ENCODE peak calls at places on chromosomes 3 and 15, in six cellular contexts. J, P, C, B, Z and M are unnamed samples.

GRCh38 chr15:86355798-86356197 is 276.1 kb downstream of the AGBL1 start:
- DNase-seq in Z (no peak), J (no peak), P (no peak), B (no peak), C (no peak), M (no peak)

GRCh38 chr3:42101048-42101447 is 9.9 kb downstream of the TRAK1 start:
- DNase-seq in Z (peak; percentile 55), B (no peak), C (peak; percentile 24), J (no peak), P (no peak), M (no peak)

GRCh38 chr3:134711284-134711683 is 60.5 kb upstream of the KY start:
- DNase-seq in Z (no peak), C (peak; percentile 15), J (no peak), P (no peak), B (no peak), M (no peak)

GRCh38 chr3:120418866-120419490 is 31.8 kb downstream of the FSTL1 start:
- DNase-seq in C (peak; percentile 79), B (peak; percentile 76), Z (peak; percentile 44), P (peak; percentile 58), J (peak; percentile 72), M (no peak)

GRCh38 chr3:52221563-52222318 is 3.7 kb downstream of the TLR9 start:
- DNase-seq in Z (no peak), P (no peak), C (no peak), J (no peak), B (peak; percentile 64), M (peak; percentile 49)

GRCh38 chr15:90205886-90206285 is 4.8 kb downstream of the SEMA4B start:
- DNase-seq in C (no peak), Z (no peak), P (no peak), J (no peak), B (no peak), M (no peak)

GRCh38 chr3:196398782-196399181 is 33.4 kb downstream of the UBXN7 start:
- DNase-seq in Z (no peak), B (no peak), C (peak; percentile 31), J (no peak), P (no peak), M (no peak)

GRCh38 chr3:123694377-123695147 is 109.7 kb upstream of the HACD2 start:
- DNase-seq in Z (no peak), B (no peak), C (no peak), P (no peak), J (no peak), M (no peak)

GRCh38 chr3:150469031-150469930 is 61.2 kb downstream of the TSC22D2 start:
- DNase-seq in C (peak; percentile 98), P (no peak), Z (peak; percentile 41), J (no peak), B (peak; percentile 71), M (no peak)

GRCh38 chr15:22908830-22909229 is 70.4 kb downstream of the NIPA2 start:
- DNase-seq in Z (no peak), J (no peak), B (peak; percentile 62), P (no peak), C (peak; percentile 36), M (no peak)

GRCh38 chr3:188797045-188797444 is 374.7 kb upstream of the TPRG1 start:
- DNase-seq in J (no peak), B (no peak), P (no peak), Z (no peak), C (no peak), M (no peak)

GRCh38 chr3:116037954-116038911 is 407.1 kb downstream of the LSAMP start:
- DNase-seq in C (no peak), J (no peak), Z (no peak), B (no peak), P (no peak), M (no peak)

GRCh38 chr15:100107606-100108225 is 234.1 kb downstream of the ADAMTS17 start:
- DNase-seq in B (peak; percentile 11), Z (no peak), P (no peak), C (no peak), J (peak; percentile 24), M (no peak)

GRCh38 chr3:174102274-174102673 is 704.7 kb downstream of the NLGN1 start:
- DNase-seq in B (no peak), Z (no peak), C (no peak), P (no peak), J (no peak), M (no peak)

GRCh38 chr15:85024509-85025336 is 43.1 kb downstream of the PDE8A start:
- DNase-seq in J (no peak), C (peak; percentile 77), P (no peak), B (no peak), Z (no peak), M (no peak)

GRCh38 chr3:1195922-1196321 is 103.1 kb downstream of the CNTN6 start:
- DNase-seq in B (no peak), C (no peak), P (no peak), J (no peak), Z (no peak), M (no peak)

GRCh38 chr15:25183581-25184330 is 229.0 kb downstream of the SNRPN start:
- DNase-seq in P (no peak), C (no peak), Z (peak; percentile 21), B (peak; percentile 27), J (peak; percentile 28), M (no peak)

GRCh38 chr3:149879872-149880271 is 66.9 kb downstream of the RNF13 start:
- DNase-seq in J (peak; percentile 62), C (peak; percentile 74), Z (peak; percentile 47), B (peak; percentile 68), P (peak; percentile 44), M (no peak)

GRCh38 chr3:13452490-13453335 is 27.4 kb upstream of the HDAC11 start:
- DNase-seq in P (peak; percentile 59), J (no peak), Z (no peak), B (peak; percentile 66), C (peak; percentile 79), M (peak; percentile 19)

GRCh38 chr3:181711325-181712135 is at the start of gene SOX2:
- DNase-seq in Z (peak; percentile 63), P (peak; percentile 98), B (no peak), J (peak; percentile 89), C (peak; percentile 69), M (no peak)

GRCh38 chr3:194993896-194994295 is 277.1 kb downstream of the XXYLT1 start:
- DNase-seq in Z (no peak), J (no peak), P (no peak), B (peak; percentile 40), C (no peak), M (no peak)

GRCh38 chr15:70258369-70259029 is 160.8 kb upstream of the TLE3 start:
- DNase-seq in B (peak; percentile 87), P (no peak), C (no peak), Z (peak; percentile 56), J (no peak), M (peak; percentile 32)

GRCh38 chr3:11390411-11391171 is 118.4 kb downstream of the ATG7 start:
- DNase-seq in P (no peak), C (no peak), B (no peak), Z (no peak), J (no peak), M (no peak)

GRCh38 chr3:46848271-46849097 is 14.8 kb downstream of the MYL3 start:
- DNase-seq in J (no peak), Z (peak; percentile 30), P (no peak), C (peak; percentile 28), B (peak; percentile 44), M (no peak)

GRCh38 chr3:178805746-178806145 is 265.9 kb downstream of the ZMAT3 start:
- DNase-seq in Z (no peak), J (no peak), B (no peak), C (no peak), P (no peak), M (no peak)

DNA sequence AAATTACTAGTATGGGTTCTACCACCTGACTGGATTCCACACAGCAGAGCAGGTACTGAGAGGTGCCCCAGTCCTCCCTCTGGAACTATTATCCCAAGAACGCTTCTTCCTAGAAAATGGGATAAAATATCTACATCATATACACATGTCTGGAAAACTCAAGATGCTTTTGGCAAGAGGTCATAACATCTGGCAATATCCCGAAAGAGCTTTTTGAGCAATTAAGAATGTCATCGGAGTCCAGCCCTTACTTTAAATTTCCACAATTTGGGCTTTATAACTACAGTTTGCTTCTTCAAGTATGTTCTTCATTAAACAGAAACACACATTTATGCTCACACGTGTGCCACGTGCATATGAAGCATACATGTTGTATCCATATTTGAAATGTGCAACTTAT is 365.9 kb upstream of the THBS1 start:
- DNase-seq in B (no peak), P (no peak), J (no peak), Z (no peak), C (no peak), M (no peak)
- H3K27ac ChIP-seq in B (no peak overlapping the region), P (no peak overlapping the region), J (no peak overlapping the region), Z (no peak overlapping the region), C (no peak overlapping the region), M (no peak overlapping the region)

GRCh38 chr15:48644498-48644826 is 1.0 kb downstream of the FBN1 start:
- DNase-seq in J (peak; percentile 67), C (peak; percentile 24), B (no peak), P (no peak), Z (no peak), M (no peak)
- H3K4me3 ChIP-seq in J (peak overlapping the region; percentile 87), C (peak overlapping the region; percentile 69), B (peak overlapping the region; percentile 64), P (peak overlapping the region; percentile 75), Z (peak overlapping the region; percentile 57), M (no peak overlapping the region)

GRCh38 chr3:165749817-165750216 is 87.4 kb downstream of the BCHE start:
- DNase-seq in B (no peak), J (no peak), Z (no peak), C (peak; percentile 9), P (no peak), M (no peak)

GRCh38 chr3:165749241-165749640 is 88.0 kb downstream of the BCHE start:
- DNase-seq in J (no peak), B (no peak), C (no peak), Z (no peak), P (no peak), M (no peak)

GRCh38 chr3:165746874-165747273 is 90.3 kb downstream of the BCHE start:
- DNase-seq in B (no peak), C (no peak), Z (no peak), P (no peak), J (no peak), M (no peak)

GRCh38 chr3:165751654-165752053 is 85.6 kb downstream of the BCHE start:
- DNase-seq in P (no peak), J (no peak), B (no peak), Z (no peak), C (no peak), M (no peak)

GRCh38 chr3:165748094-165748493 is 89.1 kb downstream of the BCHE start:
- DNase-seq in J (no peak), C (no peak), P (no peak), B (no peak), Z (no peak), M (no peak)
- H3K27ac ChIP-seq in J (no peak overlapping the region), C (no peak overlapping the region), P (no peak overlapping the region), B (no peak overlapping the region), Z (no peak overlapping the region), M (no peak overlapping the region)

DNA sequence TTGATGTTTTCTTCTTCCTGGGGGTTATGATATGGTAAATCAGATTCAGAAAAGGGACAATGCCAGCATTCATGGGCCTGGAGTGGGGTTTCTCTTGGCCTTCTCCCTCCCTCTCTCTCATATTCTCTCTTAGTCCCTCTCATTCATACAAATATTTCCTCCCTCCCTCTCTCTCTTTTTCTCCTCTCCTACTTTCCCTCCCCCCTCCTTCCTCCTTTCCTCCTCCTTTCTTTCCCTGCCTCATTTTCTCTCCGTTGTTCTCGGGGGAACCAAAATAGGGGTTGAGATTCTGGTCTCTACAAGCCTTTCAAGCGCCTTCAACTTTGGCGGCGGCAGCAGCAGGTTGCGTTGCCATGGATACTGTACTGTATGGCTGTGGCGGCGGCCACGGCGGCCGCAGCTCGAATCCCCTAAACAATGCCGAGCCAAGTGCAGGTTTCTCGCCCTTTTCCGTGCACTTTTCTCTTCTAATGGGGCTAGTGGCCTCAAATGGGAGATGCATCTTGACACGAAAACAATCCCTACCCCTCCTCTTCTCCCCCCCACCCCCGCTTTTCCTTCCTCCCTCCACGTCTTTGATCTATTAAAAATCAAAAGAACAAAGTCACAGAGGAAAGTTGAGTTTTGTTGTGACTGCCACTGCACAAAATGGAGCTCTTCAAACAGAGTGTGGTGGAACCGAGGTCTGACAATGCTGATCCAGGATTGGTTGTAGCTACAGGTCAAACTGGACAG is 45.2 kb downstream of the ZIC4 start:
- DNase-seq in P (peak; percentile 62), B (no peak), C (no peak), J (no peak), Z (no peak), M (no peak)
- H3K4me3 ChIP-seq in P (no peak overlapping the region), B (no peak overlapping the region), C (no peak overlapping the region), J (peak overlapping the region; percentile 20), Z (no peak overlapping the region), M (no peak overlapping the region)